ENCODE peak calls at places on chromosomes 2 and 18, in four cellular contexts. One of them, this sample, is unnamed.

GRCh38 chr2:191376981-191377629 is 131.9 kb downstream of the MYO1B start:
- DNase-seq in PC-9: peak; percentile 48
- DNase-seq in GM12865: peak; percentile 30
- DNase-seq in Peyer's patch: peak; percentile 23
- DNase-seq in this sample: peak; percentile 81

GRCh38 chr2:45988879-45989278 is 308.3 kb upstream of the EPAS1 start:
- DNase-seq in GM12865: no peak
- DNase-seq in Peyer's patch: no peak
- DNase-seq in PC-9: no peak
- DNase-seq in this sample: no peak

GRCh38 chr18:77099501-77100370 is 32.8 kb downstream of the MBP start:
- DNase-seq in PC-9: no peak
- DNase-seq in Peyer's patch: peak; percentile 74
- DNase-seq in GM12865: peak; percentile 57
- DNase-seq in this sample: no peak

GRCh38 chr2:223815186-223815883 is 22.0 kb downstream of the AP1S3 start:
- DNase-seq in GM12865: no peak
- DNase-seq in PC-9: peak; percentile 75
- DNase-seq in Peyer's patch: no peak
- DNase-seq in this sample: no peak

GRCh38 chr2:239002960-239003932 is 155.4 kb downstream of the TWIST2 start:
- DNase-seq in PC-9: peak; percentile 49
- DNase-seq in Peyer's patch: no peak
- DNase-seq in GM12865: no peak
- DNase-seq in this sample: no peak

GRCh38 chr2:39523308-39524044 is 86.4 kb upstream of the MAP4K3 start:
- DNase-seq in PC-9: peak; percentile 49
- DNase-seq in GM12865: no peak
- DNase-seq in Peyer's patch: no peak
- DNase-seq in this sample: no peak

GRCh38 chr2:235669269-235669831 is 175.5 kb downstream of the AGAP1 start:
- DNase-seq in Peyer's patch: no peak
- DNase-seq in PC-9: peak; percentile 94
- DNase-seq in GM12865: peak; percentile 9
- DNase-seq in this sample: no peak

GRCh38 chr18:42113529-42114191 is 158.6 kb downstream of the PIK3C3 start:
- DNase-seq in GM12865: no peak
- DNase-seq in Peyer's patch: no peak
- DNase-seq in PC-9: no peak
- DNase-seq in this sample: no peak

GRCh38 chr18:22223263-22223960 is 54.0 kb downstream of the GATA6 start:
- DNase-seq in GM12865: no peak
- DNase-seq in Peyer's patch: peak; percentile 23
- DNase-seq in PC-9: peak; percentile 92
- DNase-seq in this sample: no peak

GRCh38 chr2:26043862-26044736 is 10.2 kb downstream of the RAB10 start:
- DNase-seq in GM12865: peak; percentile 52
- DNase-seq in PC-9: no peak
- DNase-seq in Peyer's patch: no peak
- DNase-seq in this sample: no peak

GRCh38 chr2:29281585-29281984 is 166.4 kb downstream of the CLIP4 start:
- DNase-seq in Peyer's patch: no peak
- DNase-seq in PC-9: peak; percentile 79
- DNase-seq in GM12865: no peak
- DNase-seq in this sample: no peak

GRCh38 chr2:109126501-109126860 is 2.5 kb upstream of the SH3RF3 start:
- DNase-seq in GM12865: no peak
- DNase-seq in Peyer's patch: no peak
- DNase-seq in PC-9: no peak
- DNase-seq in this sample: no peak

GRCh38 chr18:2994603-2995432 is 18.1 kb downstream of the LPIN2 start:
- DNase-seq in GM12865: peak; percentile 53
- DNase-seq in Peyer's patch: peak; percentile 68
- DNase-seq in PC-9: no peak
- DNase-seq in this sample: no peak

GRCh38 chr2:159155315-159155714 is 131.2 kb downstream of the WDSUB1 start:
- DNase-seq in PC-9: peak; percentile 79
- DNase-seq in Peyer's patch: no peak
- DNase-seq in GM12865: no peak
- DNase-seq in this sample: no peak

GRCh38 chr2:38556007-38556801 is 46.5 kb downstream of the HNRNPLL start:
- DNase-seq in GM12865: no peak
- DNase-seq in PC-9: no peak
- DNase-seq in Peyer's patch: no peak
- DNase-seq in this sample: no peak

GRCh38 chr2:206647985-206648384 is 5.7 kb downstream of the FAM237A start:
- DNase-seq in PC-9: no peak
- DNase-seq in GM12865: no peak
- DNase-seq in Peyer's patch: no peak
- DNase-seq in this sample: no peak

GRCh38 chr2:143686585-143687164 is 557.5 kb downstream of the ARHGAP15 start:
- DNase-seq in GM12865: peak; percentile 51
- DNase-seq in Peyer's patch: no peak
- DNase-seq in PC-9: no peak
- DNase-seq in this sample: no peak
- TF ChIP-seq CTCF in GM12865: peak; percentile 31
- TF ChIP-seq CTCF in Peyer's patch: peak; percentile 41
- TF ChIP-seq CTCF in PC-9: peak; percentile 73
- TF ChIP-seq CTCF in this sample: peak; percentile 51

DNA sequence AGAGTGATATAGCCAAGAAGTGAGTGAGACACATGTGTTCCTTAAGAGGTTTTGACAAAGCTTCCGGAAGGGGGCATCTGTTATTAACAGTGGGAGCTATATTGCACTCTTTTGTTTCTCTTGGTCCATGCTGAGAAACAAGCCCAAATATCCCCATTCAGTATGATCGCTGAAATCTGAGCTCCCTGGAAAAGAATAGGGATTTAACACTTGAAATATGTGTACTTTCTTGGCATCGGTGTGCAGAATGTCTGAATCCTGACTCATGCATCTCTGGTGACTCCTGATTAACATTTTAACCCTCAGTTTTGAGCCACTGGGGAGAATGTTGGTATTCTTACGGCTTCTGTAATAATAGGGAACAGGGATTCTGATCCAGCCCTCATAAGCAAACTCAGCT is 448.1 kb downstream of the TSN start:
- DNase-seq in Peyer's patch: no peak
- DNase-seq in GM12865: no peak
- DNase-seq in PC-9: no peak
- DNase-seq in this sample: no peak
- TF ChIP-seq CTCF in Peyer's patch: no peak
- TF ChIP-seq CTCF in GM12865: no peak
- TF ChIP-seq CTCF in PC-9: no peak
- TF ChIP-seq CTCF in this sample: no peak

GRCh38 chr18:60826346-60826745 is 453.8 kb upstream of the MC4R start:
- DNase-seq in GM12865: no peak
- DNase-seq in PC-9: no peak
- DNase-seq in Peyer's patch: no peak
- DNase-seq in this sample: no peak
- TF ChIP-seq CTCF in GM12865: no peak
- TF ChIP-seq CTCF in PC-9: no peak
- TF ChIP-seq CTCF in Peyer's patch: no peak
- TF ChIP-seq CTCF in this sample: no peak

GRCh38 chr18:6777509-6777908 is 48.0 kb downstream of the ARHGAP28 start:
- DNase-seq in GM12865: no peak
- DNase-seq in Peyer's patch: no peak
- DNase-seq in PC-9: no peak
- DNase-seq in this sample: no peak
- TF ChIP-seq CTCF in GM12865: no peak
- TF ChIP-seq CTCF in Peyer's patch: no peak
- TF ChIP-seq CTCF in PC-9: no peak
- TF ChIP-seq CTCF in this sample: no peak

GRCh38 chr2:172774302-172774701 is 38.7 kb downstream of the RAPGEF4 start:
- DNase-seq in Peyer's patch: no peak
- DNase-seq in GM12865: no peak
- DNase-seq in PC-9: no peak
- DNase-seq in this sample: no peak
- TF ChIP-seq CTCF in Peyer's patch: no peak
- TF ChIP-seq CTCF in GM12865: no peak
- TF ChIP-seq CTCF in PC-9: no peak
- TF ChIP-seq CTCF in this sample: no peak

GRCh38 chr18:24400587-24400986 is 3.0 kb upstream of the OSBPL1A start:
- DNase-seq in GM12865: no peak
- DNase-seq in PC-9: no peak
- DNase-seq in Peyer's patch: no peak
- DNase-seq in this sample: no peak

GRCh38 chr18:24404591-24404990 is 7.0 kb upstream of the OSBPL1A start:
- DNase-seq in GM12865: no peak
- DNase-seq in PC-9: no peak
- DNase-seq in Peyer's patch: no peak
- DNase-seq in this sample: no peak

GRCh38 chr18:24398515-24398914 is 891 bp upstream of the OSBPL1A start:
- DNase-seq in PC-9: peak; percentile 25
- DNase-seq in Peyer's patch: no peak
- DNase-seq in GM12865: no peak
- DNase-seq in this sample: no peak

GRCh38 chr18:24403076-24403475 is 5.5 kb upstream of the OSBPL1A start:
- DNase-seq in Peyer's patch: no peak
- DNase-seq in PC-9: no peak
- DNase-seq in GM12865: no peak
- DNase-seq in this sample: no peak

DNA sequence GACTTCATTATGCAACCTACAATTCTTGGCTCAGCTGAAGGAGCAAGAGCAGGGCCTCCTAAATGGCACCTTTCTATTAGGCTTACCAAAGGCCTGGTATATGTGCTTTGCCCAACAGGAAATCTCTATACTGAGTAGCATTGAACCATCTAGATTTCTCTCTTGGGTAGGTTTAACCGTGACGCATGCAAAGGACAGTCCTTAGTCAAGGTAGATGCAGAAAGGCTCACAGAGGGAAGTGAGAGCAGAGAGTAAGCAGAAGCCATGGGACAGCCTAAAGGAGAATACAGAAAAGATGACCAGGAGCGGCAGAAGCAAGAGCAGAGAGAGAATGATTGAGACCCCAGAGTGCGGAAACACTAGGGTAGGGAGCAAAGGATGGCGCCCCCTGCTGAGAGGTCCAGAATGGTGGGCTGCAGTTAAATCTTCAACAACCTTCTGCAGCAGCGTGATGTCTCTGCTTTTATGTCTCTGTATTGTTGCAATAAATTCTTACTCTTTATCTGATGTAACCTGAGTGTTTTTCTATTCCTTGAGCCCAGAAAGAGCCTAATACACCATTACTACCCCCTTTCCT is 4.7 kb upstream of the OSBPL1A start:
- DNase-seq in GM12865: no peak
- DNase-seq in PC-9: no peak
- DNase-seq in Peyer's patch: no peak
- DNase-seq in this sample: no peak
- TF ChIP-seq CTCF in GM12865: peak; percentile 13
- TF ChIP-seq CTCF in PC-9: no peak
- TF ChIP-seq CTCF in Peyer's patch: no peak
- TF ChIP-seq CTCF in this sample: peak; percentile 32

DNA sequence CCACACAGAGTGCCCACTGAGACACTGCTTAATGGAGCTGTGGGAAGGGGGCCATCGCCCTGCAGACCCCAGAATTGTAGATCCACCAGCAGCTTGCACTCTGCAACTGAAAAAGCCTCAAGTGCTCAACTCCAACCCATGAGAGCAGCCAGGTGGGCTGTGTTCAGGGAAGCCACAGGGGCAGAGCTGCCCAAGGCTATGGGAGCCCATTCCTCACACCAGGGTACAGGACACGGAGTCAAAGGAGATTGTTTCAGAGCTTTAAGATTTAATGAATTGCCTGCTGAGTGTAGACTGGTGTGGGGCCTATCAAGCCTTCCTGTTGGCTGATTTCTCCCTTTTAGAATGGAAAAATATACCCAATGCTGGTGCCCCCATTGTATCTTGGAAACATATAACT is 17.2 kb downstream of the TPO start:
- DNase-seq in Peyer's patch: no peak
- DNase-seq in PC-9: no peak
- DNase-seq in GM12865: no peak
- DNase-seq in this sample: no peak
- TF ChIP-seq CTCF in Peyer's patch: no peak
- TF ChIP-seq CTCF in PC-9: no peak
- TF ChIP-seq CTCF in GM12865: no peak
- TF ChIP-seq CTCF in this sample: no peak

GRCh38 chr2:106868199-106868598 is 17.8 kb downstream of the ST6GAL2 start:
- DNase-seq in Peyer's patch: no peak
- DNase-seq in GM12865: no peak
- DNase-seq in PC-9: no peak
- DNase-seq in this sample: no peak
- TF ChIP-seq CTCF in Peyer's patch: peak; percentile 18
- TF ChIP-seq CTCF in GM12865: no peak
- TF ChIP-seq CTCF in PC-9: no peak
- TF ChIP-seq CTCF in this sample: no peak

GRCh38 chr18:57447154-57447621 is 12.0 kb downstream of the ONECUT2 start:
- DNase-seq in PC-9: no peak
- DNase-seq in Peyer's patch: no peak
- DNase-seq in GM12865: no peak
- DNase-seq in this sample: no peak
- TF ChIP-seq CTCF in PC-9: no peak
- TF ChIP-seq CTCF in Peyer's patch: no peak
- TF ChIP-seq CTCF in GM12865: no peak
- TF ChIP-seq CTCF in this sample: no peak

GRCh38 chr2:17879137-17879912 is 858 bp downstream of the KCNS3 start:
- DNase-seq in Peyer's patch: no peak
- DNase-seq in GM12865: no peak
- DNase-seq in PC-9: peak; percentile 88
- DNase-seq in this sample: no peak
- TF ChIP-seq CTCF in Peyer's patch: peak; percentile 7
- TF ChIP-seq CTCF in GM12865: no peak
- TF ChIP-seq CTCF in PC-9: peak; percentile 52
- TF ChIP-seq CTCF in this sample: no peak

This sample was measured in CD14-positive monocyte.